ENCODE peak calls at places on chromosomes 13 and 19, in eight cellular contexts. Y, E, Z, V, K, L, O and D are unnamed samples.

GRCh38 chr13:111335263-111335662 is 14.8 kb downstream of the TEX29 start:
- ATAC-seq in K (no peak), Z (no peak), L (no peak), E (no peak), O (no peak), V (no peak), Y (no peak), D (no peak)

GRCh38 chr19:7366701-7367420 is 18.1 kb downstream of the ARHGEF18 start:
- ATAC-seq in K (peak), L (no peak), O (peak), Z (peak), Y (no peak), E (no peak), V (peak), D (no peak)

GRCh38 chr13:94345374-94346195 is 133.9 kb downstream of the DCT start:
- ATAC-seq in L (peak), O (no peak), K (peak), E (no peak), Z (peak), V (no peak), Y (no peak), D (no peak)

GRCh38 chr13:102310691-102311432 is 91.0 kb downstream of the FGF14 start:
- ATAC-seq in K (no peak), Z (peak), V (no peak), O (no peak), Y (peak), E (peak), L (no peak), D (peak)

GRCh38 chr13:75789451-75790197 is 153.5 kb downstream of the LMO7 start:
- ATAC-seq in E (no peak), Z (no peak), L (no peak), K (no peak), O (no peak), Y (no peak), V (no peak), D (no peak)

GRCh38 chr13:22357132-22357531 is 686.3 kb downstream of the FGF9 start:
- ATAC-seq in L (no peak), O (no peak), Z (no peak), E (no peak), Y (no peak), V (no peak), K (no peak), D (no peak)

GRCh38 chr13:79194272-79194671 is 211.8 kb downstream of the RBM26 start:
- ATAC-seq in Y (no peak), V (no peak), K (no peak), O (no peak), L (no peak), Z (no peak), E (no peak), D (no peak)

GRCh38 chr13:99500839-99501134 is 485 bp upstream of the TM9SF2 start:
- ATAC-seq in Y (peak), E (no peak), O (peak), Z (peak), L (no peak), K (peak), V (peak), D (no peak)

GRCh38 chr13:21344662-21345176 is 114.4 kb downstream of the ZDHHC20 start:
- ATAC-seq in K (peak), Y (no peak), L (no peak), E (no peak), Z (no peak), V (no peak), O (peak), D (no peak)

GRCh38 chr19:40216013-40216776 is 2.0 kb downstream of the TTC9B start:
- ATAC-seq in Y (no peak), Z (no peak), K (no peak), V (no peak), E (no peak), L (no peak), O (no peak), D (no peak)

GRCh38 chr19:41299755-41300089 is 10.2 kb upstream of the CCDC97 start:
- ATAC-seq in K (no peak), E (peak), Z (peak), L (peak), O (no peak), Y (peak), V (no peak), D (peak)

GRCh38 chr13:41639955-41640780 is 182.8 kb downstream of the RGCC start:
- ATAC-seq in E (peak), K (peak), V (no peak), Z (peak), Y (peak), L (peak), O (no peak), D (peak)

GRCh38 chr13:97127842-97128241 is 94.3 kb upstream of the MBNL2 start:
- ATAC-seq in L (no peak), O (no peak), Y (no peak), K (no peak), V (no peak), Z (no peak), E (no peak), D (no peak)

GRCh38 chr19:31892060-31892459 is 453.4 kb upstream of the ZNF507 start:
- ATAC-seq in O (no peak), Y (no peak), V (no peak), Z (no peak), L (no peak), E (no peak), K (no peak), D (no peak)

GRCh38 chr13:21435710-21436151 is 23.4 kb downstream of the ZDHHC20 start:
- ATAC-seq in Z (peak), V (peak), L (peak), E (peak), K (peak), O (peak), Y (peak), D (peak)

GRCh38 chr19:17266589-17266974 is 661 bp upstream of the BABAM1 start:
- ATAC-seq in V (no peak), Y (no peak), Z (no peak), K (no peak), E (no peak), O (no peak), L (no peak), D (no peak)

GRCh38 chr13:109785892-109786450 is 412 bp downstream of the IRS2 start:
- ATAC-seq in Y (peak), L (peak), K (no peak), V (peak), Z (peak), O (no peak), E (no peak), D (peak)

GRCh38 chr13:73326215-73326558 is 267.4 kb downstream of the KLF5 start:
- ATAC-seq in E (no peak), O (no peak), Z (peak), Y (no peak), L (no peak), K (peak), V (no peak), D (no peak)

GRCh38 chr13:58843567-58843966 is 1212.0 kb downstream of the PCDH17 start:
- ATAC-seq in E (no peak), V (no peak), O (no peak), L (no peak), K (no peak), Y (no peak), Z (no peak), D (no peak)

GRCh38 chr19:57682226-57682766 is 519 bp downstream of the ZNF551 start:
- ATAC-seq in K (no peak), O (peak), Y (peak), L (no peak), V (no peak), E (no peak), Z (no peak), D (no peak)

GRCh38 chr19:16520074-16520973 is 21.9 kb downstream of the CHERP start:
- ATAC-seq in K (no peak), Y (no peak), V (no peak), O (no peak), L (no peak), Z (no peak), E (no peak), D (no peak)

GRCh38 chr13:73497430-73497829 is 438.6 kb downstream of the KLF5 start:
- ATAC-seq in V (no peak), Z (no peak), L (no peak), O (no peak), Y (no peak), E (no peak), K (no peak), D (no peak)

GRCh38 chr19:55704494-55705245 is 29.6 kb downstream of the EPN1 start:
- ATAC-seq in Y (no peak), L (no peak), K (peak), Z (no peak), V (no peak), O (peak), E (peak), D (no peak)

GRCh38 chr13:19950374-19950773 is 8.2 kb upstream of the ZMYM2 start:
- ATAC-seq in Y (no peak), V (no peak), L (no peak), K (no peak), Z (no peak), O (no peak), E (no peak), D (no peak)

GRCh38 chr19:16144216-16144581 is 714 bp downstream of the HSH2D start:
- ATAC-seq in O (peak), L (no peak), V (no peak), Z (no peak), K (no peak), Y (no peak), E (no peak), D (no peak)

GRCh38 chr13:60433505-60433904 is 36.5 kb downstream of the TDRD3 start:
- ATAC-seq in Y (no peak), E (no peak), Z (no peak), K (peak), V (no peak), L (no peak), O (no peak), D (no peak)

GRCh38 chr19:35154535-35155406 is at the start of gene FXYD5:
- ATAC-seq in K (peak), E (peak), Y (peak), L (peak), Z (peak), O (peak), V (peak), D (peak)

GRCh38 chr13:44396963-44397580 is 23.4 kb downstream of the SERP2 start:
- ATAC-seq in E (peak), O (peak), Y (peak), V (no peak), K (peak), L (peak), Z (no peak), D (peak)

GRCh38 chr13:114100446-114101320 is 31.7 kb downstream of the RASA3 start:
- ATAC-seq in Z (peak), V (no peak), L (no peak), E (no peak), Y (no peak), O (no peak), K (peak), D (no peak)

GRCh38 chr13:114226088-114226487 is 8.6 kb upstream of the CDC16 start:
- ATAC-seq in Z (peak), Y (no peak), E (no peak), L (no peak), K (no peak), V (no peak), O (no peak), D (no peak)

GRCh38 chr19:34300962-34301361 is 46.6 kb downstream of the GARRE1 start:
- ATAC-seq in V (no peak), E (no peak), O (no peak), L (no peak), K (no peak), Y (no peak), Z (no peak), D (no peak)

GRCh38 chr19:10419646-10420443 is 493 bp upstream of the PDE4A start:
- ATAC-seq in Y (no peak), O (peak), K (no peak), Z (no peak), E (no peak), V (peak), L (no peak), D (no peak)

GRCh38 chr19:33194884-33195710 is 967 bp downstream of the LRP3 start:
- ATAC-seq in O (no peak), L (peak), V (peak), Z (peak), E (peak), Y (peak), K (peak), D (peak)

GRCh38 chr19:42284066-42284501 is 15.0 kb downstream of the CIC start:
- ATAC-seq in Y (peak), O (peak), K (peak), V (peak), Z (peak), L (peak), E (peak), D (peak)

GRCh38 chr13:99959538-99960230 is 11.9 kb downstream of the ZIC5 start:
- ATAC-seq in L (peak), E (no peak), K (no peak), Z (no peak), O (no peak), Y (no peak), V (peak), D (no peak)

GRCh38 chr13:30715837-30716236 is 19.5 kb upstream of the ALOX5AP start:
- ATAC-seq in L (no peak), Y (no peak), K (no peak), Z (no peak), E (no peak), O (no peak), V (no peak), D (no peak)

GRCh38 chr19:55753401-55753800 is 5.5 kb upstream of the RFPL4A start:
- ATAC-seq in O (no peak), Z (peak), L (no peak), E (no peak), Y (no peak), V (no peak), K (peak), D (no peak)

GRCh38 chr19:28406966-28407365 is 806.0 kb downstream of the UQCRFS1 start:
- ATAC-seq in E (no peak), K (no peak), Z (no peak), L (no peak), O (no peak), Y (no peak), V (no peak), D (no peak)

GRCh38 chr19:23071087-23071511 is 45.7 kb upstream of the ZNF730 start:
- ATAC-seq in Y (no peak), V (no peak), Z (no peak), E (peak), L (peak), O (peak), K (peak), D (peak)

GRCh38 chr13:26708007-26708297 is 52.6 kb downstream of the GPR12 start:
- ATAC-seq in E (no peak), V (no peak), Y (no peak), Z (no peak), K (no peak), L (no peak), O (no peak), D (no peak)

GRCh38 chr19:46413262-46414031 is at the start of gene CCDC8:
- ATAC-seq in K (peak), Z (peak), E (peak), O (peak), V (no peak), Y (peak), L (peak), D (peak)

GRCh38 chr19:46411088-46412033 is 2.0 kb downstream of the CCDC8 start:
- ATAC-seq in L (no peak), Z (no peak), E (no peak), V (no peak), O (no peak), Y (no peak), K (no peak), D (no peak)

GRCh38 chr19:46410205-46411087 is 2.9 kb downstream of the CCDC8 start:
- ATAC-seq in L (no peak), E (no peak), Y (no peak), O (no peak), Z (no peak), K (no peak), V (no peak), D (no peak)

GRCh38 chr19:46412983-46413261 is 442 bp downstream of the CCDC8 start:
- ATAC-seq in E (no peak), V (no peak), K (no peak), L (peak), Y (no peak), Z (no peak), O (peak), D (no peak)

GRCh38 chr19:46412034-46412982 is 1.1 kb downstream of the CCDC8 start:
- ATAC-seq in V (no peak), E (no peak), Y (no peak), K (no peak), Z (no peak), O (no peak), L (no peak), D (no peak)
- TF ChIP-seq POLR2A in V (no peak), E (no peak), Y (no peak), K (no peak), Z (peak), O (no peak), L (no peak), D (no peak)

GRCh38 chr19:51632126-51632525 is 1.9 kb upstream of the SIGLEC5 start:
- ATAC-seq in V (no peak), Y (no peak), Z (no peak), L (no peak), O (no peak), E (no peak), K (no peak), D (no peak)

GRCh38 chr19:51640371-51640770 is 6.3 kb downstream of the SIGLEC14 start:
- ATAC-seq in E (no peak), Y (no peak), Z (no peak), V (no peak), O (no peak), L (no peak), K (no peak), D (no peak)

GRCh38 chr19:51639916-51640315 is 6.7 kb downstream of the SIGLEC14 start:
- ATAC-seq in Z (no peak), V (no peak), Y (no peak), O (no peak), K (no peak), E (no peak), L (no peak), D (no peak)

GRCh38 chr19:51641648-51642047 is 5.0 kb downstream of the SIGLEC14 start:
- ATAC-seq in Y (no peak), O (no peak), Z (no peak), E (no peak), L (no peak), K (no peak), V (no peak), D (no peak)

GRCh38 chr19:51637362-51637978 is 7.3 kb upstream of the SIGLEC5 start:
- ATAC-seq in Y (no peak), Z (no peak), V (no peak), K (no peak), E (no peak), L (no peak), O (no peak), D (no peak)
- TF ChIP-seq POLR2A in Y (no peak), Z (no peak), V (no peak), K (no peak), E (no peak), L (no peak), O (no peak), D (no peak)

DNA sequence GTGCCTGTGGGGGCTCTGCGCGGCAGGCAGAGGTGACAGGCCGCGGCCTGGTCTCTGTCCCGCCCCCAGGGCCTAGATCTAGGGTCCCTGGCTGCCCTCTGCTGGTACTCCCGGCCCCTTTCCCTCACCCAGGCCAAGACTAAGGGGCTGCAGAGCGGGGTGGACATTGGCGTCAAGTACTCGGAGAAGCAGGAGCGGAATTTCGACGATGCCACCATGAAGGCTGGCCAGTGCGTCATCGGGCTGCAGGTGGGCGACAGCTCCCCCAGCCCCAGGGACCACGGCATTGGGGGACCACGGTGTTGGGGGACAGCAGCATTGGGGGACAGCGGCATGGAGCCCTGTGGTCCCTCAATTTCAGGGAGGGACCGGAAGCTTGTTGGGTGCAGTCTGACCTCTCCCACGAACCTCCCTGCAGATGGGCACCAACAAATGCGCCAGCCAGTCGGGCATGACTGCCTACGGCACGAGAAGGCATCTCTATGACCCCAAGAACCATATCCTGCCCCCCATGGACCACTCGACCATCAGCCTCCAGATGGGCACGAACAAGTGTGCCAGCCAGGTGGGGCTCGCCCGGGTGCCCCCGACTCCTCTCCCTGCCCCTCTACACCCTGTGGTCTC is 3.8 kb upstream of the ABCA7 start:
- ATAC-seq in Z (no peak), E (no peak), L (no peak), Y (no peak), V (no peak), K (no peak), O (no peak), D (no peak)
- TF ChIP-seq POLR2A in Z (no peak), E (no peak), L (peak), Y (no peak), V (no peak), K (no peak), O (peak), D (no peak)

DNA sequence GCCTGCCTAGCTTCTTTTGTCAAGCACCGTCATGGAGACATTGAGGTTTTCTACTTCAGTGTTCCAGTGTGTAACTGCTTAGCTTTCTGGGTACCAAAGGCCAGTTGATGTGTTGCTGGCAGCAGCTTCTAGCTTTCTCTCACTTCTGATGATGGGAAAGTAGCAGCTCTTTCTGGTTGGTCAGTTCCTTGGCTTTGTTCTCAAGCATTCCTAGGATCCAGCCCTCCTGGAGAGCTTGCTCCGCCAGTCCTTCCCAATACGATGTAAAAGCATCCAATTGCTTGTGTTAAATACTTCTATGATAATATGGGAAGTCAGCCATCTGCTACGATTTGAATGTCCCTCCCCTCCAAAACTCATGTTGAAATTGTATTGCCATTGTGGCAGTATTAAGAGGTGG is 182.8 kb downstream of the UGGT2 start:
- ATAC-seq in O (no peak), L (no peak), V (no peak), Y (no peak), K (no peak), E (no peak), Z (no peak), D (no peak)
- TF ChIP-seq POLR2A in O (no peak), L (no peak), V (no peak), Y (no peak), K (no peak), E (no peak), Z (no peak), D (no peak)

GRCh38 chr13:46296920-46297319 is 85.2 kb downstream of the LRRC63 start:
- ATAC-seq in O (peak), K (peak), E (peak), Y (no peak), L (peak), V (no peak), Z (peak), D (no peak)

GRCh38 chr13:46295531-46296464 is 84.1 kb downstream of the LRRC63 start:
- ATAC-seq in K (peak), E (peak), O (peak), Y (peak), V (no peak), Z (peak), L (peak), D (peak)

GRCh38 chr13:46296465-46296822 is 84.7 kb downstream of the LRRC63 start:
- ATAC-seq in Y (no peak), V (no peak), E (no peak), L (no peak), K (peak), O (peak), Z (no peak), D (peak)

DNA sequence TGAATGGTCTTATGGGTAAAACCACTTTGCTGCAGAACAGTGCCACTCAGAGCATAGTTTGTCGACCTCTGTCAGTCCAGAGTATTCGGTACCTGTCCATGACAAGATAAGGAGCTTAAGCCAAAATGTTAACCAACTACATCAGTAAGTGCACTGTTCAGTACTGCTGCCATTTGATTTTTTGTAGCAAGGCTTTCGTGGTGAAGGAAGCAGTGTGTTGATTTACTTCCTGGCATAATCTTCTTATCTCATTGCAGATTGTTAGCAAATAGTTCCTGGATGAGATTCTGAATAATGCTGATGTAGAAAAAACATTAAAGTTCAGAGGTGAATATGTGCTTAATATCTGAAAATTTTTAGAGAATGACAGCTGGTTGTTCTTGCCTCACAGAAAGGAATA is 85.6 kb downstream of the LRRC63 start:
- ATAC-seq in E (no peak), K (peak), Z (peak), Y (no peak), O (peak), V (no peak), L (no peak), D (no peak)
- TF ChIP-seq POLR2A in E (no peak), K (no peak), Z (no peak), Y (no peak), O (no peak), V (no peak), L (no peak), D (no peak)

GRCh38 chr19:4791183-4792018 is at the start of gene FEM1A:
- ATAC-seq in Z (peak), V (peak), E (peak), O (peak), Y (peak), K (peak), L (peak), D (peak)
- TF ChIP-seq POLR2A in Z (peak), V (peak), E (no peak), O (peak), Y (peak), K (peak), L (peak), D (peak)